ENCODE peak calls at places on chromosomes 6 and 20, in five cellular contexts. G is KBM-7; J is posterior cingulate gyrus; M is fibroblast of the aortic adventitia; H is stimulated activated CD8-positive, alpha-beta memory T cell treated with anti-CD3 and anti-CD28 coated beads, Interleukin-12 subunit alpha, Interleukin-12 subunit beta, amount 100 ng/mL, for 1 hour. U is an unnamed sample.
A peak's percentile ranks its signal among the peaks of the same experiment; 100 is the strongest.

GRCh38 chr20:57396212-57396611 is 5.0 kb downstream of the RBM38 start:
- DNase-seq in J (peak; percentile 44), G (no peak), M (no peak), H (no peak), U (no peak)

GRCh38 chr6:140774080-140774505 is 1358.6 kb upstream of the GJE1 start:
- DNase-seq in G (peak; percentile 28), H (no peak), J (no peak), M (peak; percentile 88), U (no peak)

GRCh38 chr6:156425374-156425773 is 351.8 kb upstream of the ARID1B start:
- DNase-seq in J (no peak), M (peak; percentile 32), G (no peak), H (no peak), U (no peak)

GRCh38 chr6:27758471-27758870 is 153.7 kb downstream of the OR2B2 start:
- DNase-seq in H (no peak), J (no peak), M (no peak), G (no peak), U (no peak)

GRCh38 chr6:131061041-131061770 is 1.8 kb downstream of the EPB41L2 start:
- DNase-seq in H (no peak), J (no peak), M (peak; percentile 66), G (peak; percentile 34), U (peak; percentile 24)

GRCh38 chr20:6228302-6228843 is 105.5 kb upstream of the FERMT1 start:
- DNase-seq in J (no peak), H (no peak), G (no peak), M (no peak), U (no peak)

GRCh38 chr6:71476872-71477271 is 188.3 kb downstream of the OGFRL1 start:
- DNase-seq in H (no peak), M (no peak), J (no peak), G (no peak), U (no peak)

GRCh38 chr6:108715832-108716231 is 132.4 kb upstream of the ARMC2 start:
- DNase-seq in H (no peak), J (no peak), G (no peak), M (peak; percentile 59), U (no peak)

GRCh38 chr6:119145111-119145510 is 66.6 kb upstream of the FAM184A start:
- DNase-seq in H (no peak), M (no peak), J (no peak), G (peak; percentile 85), U (no peak)

GRCh38 chr6:162819284-162819683 is 91.5 kb downstream of the PACRG start:
- DNase-seq in H (no peak), J (no peak), G (no peak), M (no peak), U (no peak)

GRCh38 chr6:25694366-25694765 is 42.4 kb downstream of the SCGN start:
- DNase-seq in M (no peak), G (no peak), H (no peak), J (no peak), U (no peak)

GRCh38 chr6:15533379-15534044 is 129.3 kb downstream of the DTNBP1 start:
- DNase-seq in J (no peak), M (peak; percentile 26), H (no peak), G (no peak), U (no peak)

GRCh38 chr6:157712585-157713295 is 110.3 kb upstream of the SNX9 start:
- DNase-seq in H (no peak), J (no peak), M (no peak), G (no peak), U (no peak)

GRCh38 chr6:45655630-45656422 is 278.1 kb upstream of the SUPT3H start:
- DNase-seq in G (no peak), J (no peak), M (peak; percentile 98), H (no peak), U (no peak)

GRCh38 chr6:593139-593906 is 63.6 kb downstream of the HUS1B start:
- DNase-seq in H (peak; percentile 56), J (no peak), G (peak; percentile 81), M (peak; percentile 80), U (no peak)

GRCh38 chr6:157823001-157823522 is at the start of gene SNX9:
- DNase-seq in J (peak; percentile 92), G (peak; percentile 62), H (peak; percentile 48), M (peak; percentile 70), U (peak; percentile 38)

GRCh38 chr6:149132336-149132735 is 185.2 kb upstream of the TAB2 start:
- DNase-seq in J (no peak), G (no peak), M (no peak), H (no peak), U (no peak)

U was measured in C1 segment of cervical spinal cord.